ENCODE peak calls at places on chromosomes 3 and 15, in five cellular contexts. One of them, this sample, is unnamed.

GRCh38 chr3:42906085-42906904 is at the start of gene ZNF662:
- DNase-seq in A549: no peak
- DNase-seq in thyroid gland: peak; percentile 61
- DNase-seq in upper lobe of left lung: peak; percentile 90
- DNase-seq in heart left ventricle: peak; percentile 48
- DNase-seq in this sample: peak; percentile 24

GRCh38 chr15:81301815-81302399 is 22.0 kb downstream of the STARD5 start:
- DNase-seq in A549: no peak
- DNase-seq in thyroid gland: no peak
- DNase-seq in upper lobe of left lung: no peak
- DNase-seq in heart left ventricle: peak; percentile 34
- DNase-seq in this sample: no peak

GRCh38 chr3:171396048-171396447 is 64.2 kb downstream of the TNIK start:
- DNase-seq in A549: no peak
- DNase-seq in thyroid gland: no peak
- DNase-seq in upper lobe of left lung: no peak
- DNase-seq in heart left ventricle: no peak
- DNase-seq in this sample: no peak

GRCh38 chr3:102230057-102230456 is 204.8 kb upstream of the ZPLD1 start:
- DNase-seq in A549: no peak
- DNase-seq in thyroid gland: no peak
- DNase-seq in upper lobe of left lung: no peak
- DNase-seq in heart left ventricle: no peak
- DNase-seq in this sample: peak; percentile 62

GRCh38 chr3:136604961-136605360 is 147.2 kb downstream of the STAG1 start:
- DNase-seq in A549: no peak
- DNase-seq in thyroid gland: no peak
- DNase-seq in upper lobe of left lung: no peak
- DNase-seq in heart left ventricle: no peak
- DNase-seq in this sample: no peak

GRCh38 chr15:65396283-65396964 is 18.6 kb upstream of the IGDCC3 start:
- DNase-seq in A549: no peak
- DNase-seq in thyroid gland: no peak
- DNase-seq in upper lobe of left lung: no peak
- DNase-seq in heart left ventricle: no peak
- DNase-seq in this sample: no peak

GRCh38 chr3:120503727-120504616 is 53.2 kb upstream of the FSTL1 start:
- DNase-seq in A549: no peak
- DNase-seq in thyroid gland: no peak
- DNase-seq in upper lobe of left lung: no peak
- DNase-seq in heart left ventricle: no peak
- DNase-seq in this sample: no peak

GRCh38 chr15:76335851-76336253 is 721 bp upstream of the ISL2 start:
- DNase-seq in A549: peak; percentile 81
- DNase-seq in thyroid gland: no peak
- DNase-seq in upper lobe of left lung: no peak
- DNase-seq in heart left ventricle: no peak
- DNase-seq in this sample: no peak

GRCh38 chr3:194598771-194599557 is 34.3 kb downstream of the TMEM44 start:
- DNase-seq in A549: peak; percentile 91
- DNase-seq in thyroid gland: no peak
- DNase-seq in upper lobe of left lung: peak; percentile 36
- DNase-seq in heart left ventricle: no peak
- DNase-seq in this sample: no peak

GRCh38 chr15:59300618-59301139 is 72.0 kb downstream of the MYO1E start:
- DNase-seq in A549: no peak
- DNase-seq in thyroid gland: peak; percentile 68
- DNase-seq in upper lobe of left lung: no peak
- DNase-seq in heart left ventricle: no peak
- DNase-seq in this sample: no peak

GRCh38 chr3:160401301-160402095 is 2.0 kb downstream of the SMC4 start:
- DNase-seq in A549: no peak
- DNase-seq in thyroid gland: peak; percentile 9
- DNase-seq in upper lobe of left lung: no peak
- DNase-seq in heart left ventricle: peak; percentile 35
- DNase-seq in this sample: peak; percentile 61

GRCh38 chr15:89021224-89021623 is 67.0 kb upstream of the ABHD2 start:
- DNase-seq in A549: no peak
- DNase-seq in thyroid gland: peak; percentile 71
- DNase-seq in upper lobe of left lung: no peak
- DNase-seq in heart left ventricle: no peak
- DNase-seq in this sample: no peak

GRCh38 chr3:159929181-159929893 is 59.3 kb upstream of the IL12A start:
- DNase-seq in A549: peak; percentile 44
- DNase-seq in thyroid gland: no peak
- DNase-seq in upper lobe of left lung: no peak
- DNase-seq in heart left ventricle: peak; percentile 57
- DNase-seq in this sample: peak; percentile 7

GRCh38 chr3:14275962-14276909 is 97.6 kb downstream of the LSM3 start:
- DNase-seq in A549: no peak
- DNase-seq in thyroid gland: no peak
- DNase-seq in upper lobe of left lung: peak; percentile 65
- DNase-seq in heart left ventricle: no peak
- DNase-seq in this sample: no peak

GRCh38 chr3:58529516-58530353 is 7.3 kb downstream of the ACOX2 start:
- DNase-seq in A549: no peak
- DNase-seq in thyroid gland: no peak
- DNase-seq in upper lobe of left lung: peak; percentile 52
- DNase-seq in heart left ventricle: no peak
- DNase-seq in this sample: peak; percentile 44

GRCh38 chr3:157156844-157157635 is 2.9 kb downstream of the CCNL1 start:
- DNase-seq in A549: no peak
- DNase-seq in thyroid gland: no peak
- DNase-seq in upper lobe of left lung: no peak
- DNase-seq in heart left ventricle: no peak
- DNase-seq in this sample: peak; percentile 43

GRCh38 chr3:129022114-129022994 is 21.2 kb downstream of the EFCC1 start:
- DNase-seq in A549: no peak
- DNase-seq in thyroid gland: peak; percentile 30
- DNase-seq in upper lobe of left lung: peak; percentile 78
- DNase-seq in heart left ventricle: peak; percentile 90
- DNase-seq in this sample: no peak

GRCh38 chr15:90101130-90101968 is 919 bp downstream of the IDH2 start:
- DNase-seq in A549: no peak
- DNase-seq in thyroid gland: peak; percentile 46
- DNase-seq in upper lobe of left lung: no peak
- DNase-seq in heart left ventricle: peak; percentile 76
- DNase-seq in this sample: peak; percentile 69

GRCh38 chr15:34437687-34438086 is at the start of gene GOLGA8A:
- DNase-seq in A549: no peak
- DNase-seq in thyroid gland: peak; percentile 83
- DNase-seq in upper lobe of left lung: peak; percentile 94
- DNase-seq in heart left ventricle: peak; percentile 60
- DNase-seq in this sample: peak; percentile 85

GRCh38 chr3:159828542-159828943 is 160.1 kb upstream of the IL12A start:
- DNase-seq in A549: peak; percentile 38
- DNase-seq in thyroid gland: no peak
- DNase-seq in upper lobe of left lung: no peak
- DNase-seq in heart left ventricle: no peak
- DNase-seq in this sample: peak; percentile 28

GRCh38 chr3:40476478-40477470 is at the start of gene ZNF619:
- DNase-seq in A549: peak; percentile 49
- DNase-seq in thyroid gland: peak; percentile 64
- DNase-seq in upper lobe of left lung: peak; percentile 89
- DNase-seq in heart left ventricle: peak; percentile 74
- DNase-seq in this sample: peak; percentile 81
- TF ChIP-seq POLR2A in A549: peak; percentile 8
- TF ChIP-seq POLR2A in thyroid gland: peak; percentile 13
- TF ChIP-seq POLR2A in upper lobe of left lung: peak; percentile 45
- TF ChIP-seq POLR2A in heart left ventricle: no peak
- TF ChIP-seq POLR2A in this sample: peak; percentile 67

GRCh38 chr3:179260949-179261765 is 10.2 kb upstream of the KCNMB3 start:
- DNase-seq in A549: peak; percentile 55
- DNase-seq in thyroid gland: peak; percentile 70
- DNase-seq in upper lobe of left lung: peak; percentile 96
- DNase-seq in heart left ventricle: peak; percentile 76
- DNase-seq in this sample: peak; percentile 89
- TF ChIP-seq POLR2A in A549: no peak
- TF ChIP-seq POLR2A in thyroid gland: peak; percentile 47
- TF ChIP-seq POLR2A in upper lobe of left lung: peak; percentile 63
- TF ChIP-seq POLR2A in heart left ventricle: no peak
- TF ChIP-seq POLR2A in this sample: peak; percentile 63

GRCh38 chr3:141782386-141782932 is 19.3 kb downstream of the GRK7 start:
- DNase-seq in A549: no peak
- DNase-seq in thyroid gland: no peak
- DNase-seq in upper lobe of left lung: no peak
- DNase-seq in heart left ventricle: no peak
- DNase-seq in this sample: no peak

GRCh38 chr3:141776376-141776775 is 13.2 kb downstream of the GRK7 start:
- DNase-seq in A549: no peak
- DNase-seq in thyroid gland: no peak
- DNase-seq in upper lobe of left lung: no peak
- DNase-seq in heart left ventricle: no peak
- DNase-seq in this sample: no peak

GRCh38 chr3:141776885-141777284 is 13.7 kb downstream of the GRK7 start:
- DNase-seq in A549: no peak
- DNase-seq in thyroid gland: no peak
- DNase-seq in upper lobe of left lung: peak; percentile 41
- DNase-seq in heart left ventricle: no peak
- DNase-seq in this sample: no peak

GRCh38 chr3:141779667-141780066 is 16.5 kb downstream of the GRK7 start:
- DNase-seq in A549: no peak
- DNase-seq in thyroid gland: no peak
- DNase-seq in upper lobe of left lung: no peak
- DNase-seq in heart left ventricle: no peak
- DNase-seq in this sample: no peak

DNA sequence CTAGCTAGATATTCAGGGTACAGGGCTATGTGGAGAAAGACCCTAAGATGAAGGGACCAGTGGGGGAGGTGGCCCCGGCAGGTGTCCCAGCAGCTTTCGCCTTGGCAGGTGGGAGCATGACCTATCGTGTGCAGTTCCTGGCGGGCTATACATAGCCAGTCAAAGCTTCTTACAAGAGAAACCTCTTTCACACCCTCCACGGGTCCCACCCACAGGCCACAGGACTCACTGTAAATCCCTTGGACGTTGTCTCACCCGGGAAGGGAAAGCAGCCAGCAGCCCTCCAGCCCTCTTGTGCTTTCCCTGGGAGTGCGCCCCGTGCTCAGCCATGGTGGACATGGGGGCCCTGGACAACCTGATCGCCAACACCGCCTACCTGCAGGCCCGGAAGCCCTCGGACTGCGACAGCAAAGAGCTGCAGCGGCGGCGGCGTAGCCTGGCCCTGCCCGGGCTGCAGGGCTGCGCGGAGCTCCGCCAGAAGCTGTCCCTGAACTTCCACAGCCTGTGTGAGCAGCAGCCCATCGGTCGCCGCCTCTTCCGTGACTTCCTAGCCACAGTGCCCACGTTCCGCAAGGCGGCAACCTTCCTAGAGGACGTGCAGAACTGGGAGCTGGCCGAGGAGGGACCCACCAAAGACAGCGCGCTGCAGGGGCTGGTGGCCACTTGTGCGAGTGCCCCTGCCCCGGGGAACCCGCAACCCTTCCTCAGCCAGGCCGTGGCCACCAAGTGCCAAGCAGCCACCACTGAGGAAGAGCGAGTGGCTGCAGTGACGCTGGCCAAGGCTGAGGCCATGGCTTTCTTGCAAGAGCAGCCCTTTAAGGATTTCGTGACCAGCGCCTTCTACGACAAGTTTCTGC is 15.0 kb downstream of the GRK7 start:
- DNase-seq in A549: no peak
- DNase-seq in thyroid gland: no peak
- DNase-seq in upper lobe of left lung: peak; percentile 77
- DNase-seq in heart left ventricle: no peak
- DNase-seq in this sample: no peak
- TF ChIP-seq POLR2A in A549: no peak
- TF ChIP-seq POLR2A in thyroid gland: no peak
- TF ChIP-seq POLR2A in upper lobe of left lung: no peak
- TF ChIP-seq POLR2A in heart left ventricle: no peak
- TF ChIP-seq POLR2A in this sample: no peak

DNA sequence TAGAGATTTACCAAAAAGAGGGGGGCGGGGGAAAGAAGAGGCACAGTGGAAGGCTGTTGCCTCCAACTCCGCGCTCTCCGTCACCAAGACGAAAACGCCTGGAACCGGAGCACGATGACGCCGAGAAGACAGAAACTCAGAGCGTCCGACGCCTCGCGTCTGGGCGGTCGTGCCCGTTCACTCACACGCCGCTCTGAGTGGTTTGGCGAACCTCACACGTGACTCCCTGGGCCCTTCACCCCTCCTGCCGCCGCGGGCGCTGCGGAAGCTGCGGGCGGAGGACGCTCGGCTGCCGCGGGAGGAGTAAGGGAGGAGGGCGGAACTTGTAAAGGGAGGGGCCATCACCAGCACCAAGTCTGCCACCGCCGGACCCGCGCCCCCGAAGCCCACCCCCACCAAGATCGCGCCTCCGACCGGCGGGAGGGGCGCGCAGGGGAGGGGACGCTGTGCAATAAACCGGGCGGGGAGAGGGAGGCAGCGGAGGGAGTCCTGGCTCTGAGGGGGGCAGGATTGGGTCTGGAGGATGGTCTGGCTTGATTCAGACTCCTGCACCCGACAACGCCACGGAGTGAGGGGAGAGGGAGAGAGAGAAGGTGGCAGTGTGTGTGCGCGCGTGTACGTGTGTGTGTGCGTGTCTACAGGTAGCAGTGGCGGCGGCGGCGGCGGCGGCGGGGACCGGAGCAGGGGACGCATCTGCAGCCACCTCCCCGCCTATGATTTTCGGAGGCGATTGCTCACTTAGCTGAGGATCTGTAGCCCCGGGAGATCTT is 1.9 kb upstream of the NLGN1 start:
- DNase-seq in A549: no peak
- DNase-seq in thyroid gland: peak; percentile 87
- DNase-seq in upper lobe of left lung: peak; percentile 95
- DNase-seq in heart left ventricle: peak; percentile 87
- DNase-seq in this sample: peak; percentile 53
- TF ChIP-seq POLR2A in A549: no peak
- TF ChIP-seq POLR2A in thyroid gland: peak; percentile 79
- TF ChIP-seq POLR2A in upper lobe of left lung: peak; percentile 44
- TF ChIP-seq POLR2A in heart left ventricle: no peak
- TF ChIP-seq POLR2A in this sample: no peak

GRCh38 chr3:50319872-50320625 is 2.5 kb downstream of the HYAL2 start:
- DNase-seq in A549: no peak
- DNase-seq in thyroid gland: no peak
- DNase-seq in upper lobe of left lung: peak; percentile 65
- DNase-seq in heart left ventricle: peak; percentile 14
- DNase-seq in this sample: no peak
- TF ChIP-seq POLR2A in A549: no peak
- TF ChIP-seq POLR2A in thyroid gland: no peak
- TF ChIP-seq POLR2A in upper lobe of left lung: no peak
- TF ChIP-seq POLR2A in heart left ventricle: no peak
- TF ChIP-seq POLR2A in this sample: no peak

GRCh38 chr3:49469876-49470713 is at the start of gene DAG1:
- DNase-seq in A549: peak; percentile 89
- DNase-seq in thyroid gland: peak; percentile 99
- DNase-seq in upper lobe of left lung: peak; percentile 99
- DNase-seq in heart left ventricle: peak; percentile 99
- DNase-seq in this sample: peak; percentile 98
- TF ChIP-seq POLR2A in A549: peak; percentile 52
- TF ChIP-seq POLR2A in thyroid gland: peak; percentile 91
- TF ChIP-seq POLR2A in upper lobe of left lung: peak; percentile 93
- TF ChIP-seq POLR2A in heart left ventricle: peak; percentile 56
- TF ChIP-seq POLR2A in this sample: peak; percentile 96

GRCh38 chr3:183309276-183309675 is 56.2 kb downstream of the B3GNT5 start:
- DNase-seq in A549: no peak
- DNase-seq in thyroid gland: no peak
- DNase-seq in upper lobe of left lung: no peak
- DNase-seq in heart left ventricle: peak; percentile 37
- DNase-seq in this sample: no peak
- TF ChIP-seq POLR2A in A549: no peak
- TF ChIP-seq POLR2A in thyroid gland: no peak
- TF ChIP-seq POLR2A in upper lobe of left lung: no peak
- TF ChIP-seq POLR2A in heart left ventricle: no peak
- TF ChIP-seq POLR2A in this sample: no peak

GRCh38 chr3:68448510-68449383 is 483.6 kb downstream of the TAFA4 start:
- DNase-seq in A549: no peak
- DNase-seq in thyroid gland: no peak
- DNase-seq in upper lobe of left lung: no peak
- DNase-seq in heart left ventricle: no peak
- DNase-seq in this sample: no peak

GRCh38 chr3:68447885-68448284 is 484.5 kb downstream of the TAFA4 start:
- DNase-seq in A549: no peak
- DNase-seq in thyroid gland: no peak
- DNase-seq in upper lobe of left lung: no peak
- DNase-seq in heart left ventricle: no peak
- DNase-seq in this sample: no peak
- TF ChIP-seq POLR2A in A549: no peak
- TF ChIP-seq POLR2A in thyroid gland: no peak
- TF ChIP-seq POLR2A in upper lobe of left lung: no peak
- TF ChIP-seq POLR2A in heart left ventricle: no peak
- TF ChIP-seq POLR2A in this sample: no peak